ENCODE peak calls at places on chromosomes 3 and 15, in seven cellular contexts. T, M, V, Z, W, C and I are unnamed samples.

GRCh38 chr15:90994059-90994416 is 297 bp downstream of the PRC1 start:
- DNase-seq in C (no peak), M (no peak), V (no peak), W (no peak), T (no peak), Z (no peak), I (no peak)

GRCh38 chr15:51004103-51004536 is 90.6 kb downstream of the TNFAIP8L3 start:
- DNase-seq in T (no peak), V (peak), Z (peak), M (no peak), W (peak), C (no peak), I (no peak)

GRCh38 chr3:138945646-138946553 is 1.0 kb downstream of the FOXL2 start:
- DNase-seq in W (peak), T (no peak), M (no peak), C (peak), Z (peak), V (no peak), I (peak)

GRCh38 chr15:100958326-100959065 is 39.3 kb downstream of the LRRK1 start:
- DNase-seq in T (no peak), V (peak), C (no peak), W (peak), M (no peak), Z (no peak), I (no peak)

GRCh38 chr3:178297204-178297603 is 239.0 kb upstream of the KCNMB2 start:
- DNase-seq in C (no peak), M (no peak), W (no peak), V (no peak), Z (no peak), T (no peak), I (no peak)

GRCh38 chr3:125079675-125080045 is 23.9 kb upstream of the HEG1 start:
- DNase-seq in C (no peak), W (peak), V (peak), T (no peak), M (no peak), Z (no peak), I (no peak)

GRCh38 chr15:99931703-99932603 is 198.7 kb upstream of the LYSMD4 start:
- DNase-seq in W (no peak), Z (no peak), T (no peak), V (no peak), C (no peak), M (no peak), I (no peak)

GRCh38 chr3:25508901-25509300 is 80.8 kb downstream of the RARB start:
- DNase-seq in C (no peak), M (peak), T (peak), Z (no peak), W (peak), V (peak), I (no peak)

GRCh38 chr15:77144492-77145070 is 73.7 kb upstream of the TSPAN3 start:
- DNase-seq in W (peak), C (no peak), V (peak), Z (peak), T (peak), M (peak), I (no peak)

GRCh38 chr3:52769786-52770445 is 824 bp downstream of the NEK4 start:
- DNase-seq in V (no peak), C (no peak), W (peak), T (no peak), M (no peak), Z (no peak), I (no peak)

GRCh38 chr15:48046813-48047483 is 73.8 kb upstream of the SLC24A5 start:
- DNase-seq in T (no peak), W (no peak), M (no peak), Z (no peak), V (no peak), C (no peak), I (no peak)

GRCh38 chr15:71585159-71585558 is 225.2 kb upstream of the NR2E3 start:
- DNase-seq in C (no peak), M (no peak), T (no peak), Z (no peak), W (no peak), V (no peak), I (no peak)

GRCh38 chr3:63582943-63583500 is 69.5 kb upstream of the SNTN start:
- DNase-seq in W (no peak), V (peak), Z (no peak), M (no peak), T (peak), C (no peak), I (no peak)

GRCh38 chr3:63585927-63586326 is 66.5 kb upstream of the SNTN start:
- DNase-seq in T (no peak), V (no peak), Z (no peak), W (no peak), C (no peak), M (no peak), I (no peak)

GRCh38 chr3:63593779-63594178 is 58.7 kb upstream of the SNTN start:
- DNase-seq in C (no peak), T (no peak), Z (no peak), W (no peak), M (no peak), V (no peak), I (no peak)

GRCh38 chr3:63588897-63589296 is 63.6 kb upstream of the SNTN start:
- DNase-seq in M (no peak), W (no peak), C (no peak), V (no peak), T (no peak), Z (no peak), I (no peak)
- TF ChIP-seq CTCF in M (no peak), W (no peak), C (no peak), V (peak), T (peak), Z (no peak), I (no peak)

DNA sequence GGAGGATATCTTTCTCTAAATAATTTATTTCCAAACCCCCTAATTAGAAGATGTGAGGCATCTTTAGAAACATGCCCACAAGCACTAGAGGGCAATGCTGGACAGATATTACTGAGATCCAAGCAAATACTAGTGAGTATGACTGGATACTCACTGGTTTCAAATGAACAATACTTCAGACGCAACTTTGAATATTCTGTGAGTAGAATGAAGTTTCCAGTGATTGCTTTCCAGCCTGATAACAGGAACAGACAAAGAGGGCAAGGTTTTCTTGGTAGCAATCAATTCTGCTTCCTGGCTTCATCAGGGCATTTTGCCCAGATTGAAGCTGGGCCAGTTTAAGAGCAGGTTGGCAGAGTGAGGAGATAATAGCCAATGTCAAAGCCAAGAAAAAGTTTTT is 442.6 kb upstream of the PDZRN3 start:
- DNase-seq in Z (no peak), M (no peak), C (no peak), T (no peak), V (peak), W (peak), I (no peak)
- TF ChIP-seq CTCF in Z (no peak), M (peak), C (peak), T (peak), V (peak), W (peak), I (no peak)

GRCh38 chr15:69558138-69558409 is 105.5 kb downstream of the RPLP1 start:
- DNase-seq in W (no peak), T (no peak), V (no peak), C (no peak), Z (no peak), M (no peak), I (no peak)

GRCh38 chr15:69557340-69558137 is 104.9 kb downstream of the RPLP1 start:
- DNase-seq in C (peak), M (peak), W (peak), T (peak), Z (peak), V (peak), I (no peak)

GRCh38 chr15:69561071-69561784 is 108.6 kb downstream of the RPLP1 start:
- DNase-seq in V (no peak), W (no peak), T (no peak), C (peak), Z (no peak), M (no peak), I (no peak)

GRCh38 chr15:69562097-69562496 is 109.5 kb downstream of the RPLP1 start:
- DNase-seq in Z (no peak), T (no peak), C (no peak), M (no peak), V (no peak), W (no peak), I (no peak)

DNA sequence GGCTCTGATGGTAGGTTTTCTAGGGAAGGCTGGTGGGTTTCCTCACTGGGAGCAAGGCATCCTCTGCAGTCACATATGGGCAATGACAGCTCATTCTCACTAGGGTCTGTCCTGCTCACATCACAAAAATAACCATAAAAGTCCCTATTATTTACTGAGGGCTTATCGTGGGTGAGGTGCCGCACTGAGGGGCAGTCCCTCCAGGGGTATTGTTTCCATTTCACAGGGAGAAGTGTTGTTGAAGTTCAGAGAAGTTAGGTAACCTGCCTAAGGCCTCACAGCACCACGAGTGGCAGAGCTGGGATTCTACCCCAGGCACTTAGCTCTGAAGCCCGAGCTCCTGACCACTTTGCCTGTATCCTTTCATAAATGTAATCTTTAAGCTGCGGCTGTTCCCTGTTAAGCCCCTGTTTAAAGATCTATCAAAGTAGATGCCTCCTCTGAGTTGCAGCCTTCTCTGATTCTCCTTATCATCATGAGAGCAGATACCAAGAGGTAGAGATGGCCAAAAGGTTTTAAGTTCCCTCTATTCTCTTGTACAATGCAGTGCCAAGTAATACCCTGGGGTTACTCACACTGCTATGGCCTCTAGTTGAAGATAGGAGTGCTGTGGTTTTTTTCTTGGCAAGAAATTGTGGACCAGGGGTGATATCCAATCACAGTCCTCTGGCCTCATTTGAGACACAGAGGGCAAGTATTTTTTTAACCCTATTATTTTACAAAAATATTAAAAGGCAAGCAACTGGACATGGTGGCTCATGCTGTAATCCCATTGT is 107.0 kb downstream of the RPLP1 start:
- DNase-seq in M (no peak), V (no peak), T (no peak), Z (no peak), C (no peak), W (no peak), I (peak)
- TF ChIP-seq CTCF in M (peak), V (no peak), T (peak), Z (no peak), C (no peak), W (no peak), I (no peak)

GRCh38 chr3:29156071-29156715 is 124.7 kb upstream of the RBMS3 start:
- DNase-seq in T (peak), Z (no peak), V (no peak), M (no peak), W (peak), C (no peak), I (no peak)

GRCh38 chr3:29153811-29154210 is 127.1 kb upstream of the RBMS3 start:
- DNase-seq in W (no peak), C (no peak), Z (no peak), T (no peak), M (no peak), V (no peak), I (peak)

DNA sequence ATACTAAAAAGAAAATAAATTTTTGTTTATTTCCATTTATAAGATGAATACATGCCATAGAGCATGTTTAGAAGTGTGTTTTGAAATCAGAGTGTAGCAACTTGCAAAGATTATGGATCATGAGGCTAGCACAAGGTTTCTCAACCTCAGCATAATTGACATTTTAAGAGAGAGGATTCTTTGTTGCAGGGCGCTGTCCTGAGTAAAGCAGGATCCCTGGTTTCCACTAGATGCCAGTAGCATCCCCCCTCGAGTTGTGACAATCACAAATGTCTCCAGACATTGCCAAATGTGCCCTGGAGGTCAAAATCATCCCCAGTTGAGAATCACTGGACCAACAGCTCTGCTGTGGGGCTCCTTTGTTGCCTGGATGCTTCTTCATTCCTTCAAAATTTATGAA is 128.5 kb upstream of the RBMS3 start:
- DNase-seq in V (no peak), M (no peak), W (no peak), T (no peak), C (no peak), Z (no peak), I (no peak)
- TF ChIP-seq CTCF in V (peak), M (no peak), W (peak), T (peak), C (no peak), Z (no peak), I (no peak)

GRCh38 chr3:112013784-112014143 is 15.0 kb downstream of the TAGLN3 start:
- DNase-seq in V (no peak), T (no peak), M (no peak), W (no peak), C (no peak), Z (no peak), I (no peak)
- TF ChIP-seq CTCF in V (peak), T (no peak), M (no peak), W (no peak), C (no peak), Z (no peak), I (no peak)

GRCh38 chr3:111252795-111253194 is 181.2 kb downstream of the NECTIN3 start:
- DNase-seq in Z (peak), T (no peak), C (no peak), V (peak), M (no peak), W (peak), I (no peak)
- TF ChIP-seq CTCF in Z (no peak), T (no peak), C (no peak), V (peak), M (no peak), W (no peak), I (no peak)

GRCh38 chr3:13420051-13420816 is at the start of gene NUP210:
- DNase-seq in C (peak), V (no peak), T (no peak), W (no peak), Z (peak), M (no peak), I (peak)

GRCh38 chr3:13420817-13421755 is 964 bp upstream of the NUP210 start:
- DNase-seq in T (peak), Z (no peak), V (no peak), C (peak), M (no peak), W (no peak), I (peak)

GRCh38 chr3:13416002-13416793 is 3.9 kb downstream of the NUP210 start:
- DNase-seq in M (no peak), W (no peak), C (no peak), V (no peak), Z (no peak), T (no peak), I (peak)

GRCh38 chr3:13415236-13416001 is 4.7 kb downstream of the NUP210 start:
- DNase-seq in W (no peak), C (no peak), V (no peak), M (no peak), T (no peak), Z (no peak), I (peak)

DNA sequence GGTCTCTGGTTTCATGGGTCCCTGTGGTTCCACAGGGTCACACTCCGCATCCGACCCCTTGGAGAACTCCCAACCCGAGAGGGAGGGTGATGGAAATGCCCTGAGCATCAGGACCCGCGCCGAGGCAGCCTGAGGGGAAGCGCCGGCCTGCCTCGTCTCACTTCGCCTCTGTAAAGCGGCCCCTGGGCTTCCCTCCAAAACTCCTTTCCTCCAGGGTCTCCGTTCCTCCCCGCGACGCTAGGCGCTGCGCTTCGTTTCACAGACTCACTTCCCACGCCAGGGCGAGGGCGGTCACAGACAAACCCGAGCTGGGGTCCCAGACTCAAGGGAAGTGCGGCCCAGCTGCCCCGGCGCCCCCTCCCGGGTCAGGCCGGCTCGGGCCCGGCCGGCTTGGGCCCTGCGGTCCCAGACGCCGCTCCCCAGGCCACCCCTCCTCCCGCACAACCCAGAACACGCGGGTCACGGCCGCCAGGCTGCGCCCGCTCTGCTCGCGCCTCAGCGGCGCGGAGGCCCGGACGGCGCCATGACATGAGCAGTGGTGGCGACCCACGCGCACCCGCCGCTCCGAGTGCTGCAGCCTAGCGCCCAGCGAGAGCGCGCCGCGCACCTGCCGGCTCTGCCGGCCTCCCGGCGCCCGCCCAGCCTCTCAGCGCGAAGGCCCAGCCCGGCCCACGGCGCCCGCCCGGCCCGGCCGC is 619 bp downstream of the NUP210 start:
- DNase-seq in C (peak), M (no peak), T (no peak), V (no peak), Z (peak), W (no peak), I (peak)
- TF ChIP-seq CTCF in C (no peak), M (no peak), T (no peak), V (peak), Z (no peak), W (no peak), I (peak)

DNA sequence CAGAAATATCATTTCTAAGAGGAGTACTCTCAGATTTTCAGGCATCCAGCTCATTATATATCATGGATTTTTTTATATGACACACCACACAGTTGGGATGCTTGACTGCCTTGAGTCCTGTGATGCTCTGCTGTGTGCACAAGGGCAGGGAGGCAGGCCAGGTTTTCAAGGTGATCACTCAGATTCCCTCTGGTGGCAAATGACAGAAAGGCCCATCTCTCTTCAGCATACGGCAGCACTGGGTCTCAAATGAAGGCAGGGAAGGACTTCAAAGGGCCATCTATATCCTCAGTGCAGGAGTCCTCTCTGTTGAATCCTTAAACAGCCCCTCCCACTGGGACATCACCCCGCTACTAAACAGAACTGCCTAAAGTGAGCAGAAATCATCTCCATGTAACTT is 54.8 kb upstream of the MYO5C start:
- DNase-seq in T (no peak), W (no peak), M (no peak), C (no peak), V (no peak), Z (no peak), I (no peak)
- TF ChIP-seq CTCF in T (no peak), W (no peak), M (no peak), C (no peak), V (no peak), Z (no peak), I (no peak)